ENCODE peak calls at places on chromosomes 12 and 14, in ten cellular contexts. J is non-pigmented ciliary epithelial cell; K is activated naive CD8-positive, alpha-beta T cell treated with anti-CD3 and anti-CD28 coated beads for 36 hours; N is Peyer's patch; I is EL; D is dorsolateral prefrontal cortex; T is activated CD4-positive, alpha-beta T cell treated with anti-CD3 and anti-CD28 coated beads, Interleukin-2, amount 10 ng/mL, durations not matched to agents 7 days and 5 days; U is GM12878; S is tibial artery; M is stimulated activated effector memory CD8-positive, alpha-beta T cell treated with anti-CD3 and anti-CD28 coated beads, Interleukin-12 subunit alpha, Interleukin-12 subunit beta, amount 100 ng/mL, for 72 hours. Q is an unnamed sample.

GRCh38 chr12:26195250-26195640 is at the start of gene SSPN:
- DNase-seq in J (no peak), K (peak; percentile 10), N (peak; percentile 67), I (peak; percentile 69), D (peak; percentile 57), T (no peak), U (no peak), S (peak; percentile 56), M (no peak), Q (peak; percentile 47)

GRCh38 chr12:109612003-109612402 is 38.4 kb downstream of the MVK start:
- DNase-seq in J (no peak), K (no peak), N (no peak), I (no peak), D (no peak), T (no peak), U (no peak), S (no peak), M (no peak), Q (no peak)

GRCh38 chr14:103765526-103765925 is 49.9 kb downstream of the ZFYVE21 start:
- DNase-seq in J (no peak), K (no peak), N (no peak), I (no peak), D (no peak), T (no peak), U (no peak), S (no peak), M (no peak), Q (no peak)

GRCh38 chr12:12903642-12904609 is 12.6 kb downstream of the GPRC5A start:
- DNase-seq in J (no peak), K (no peak), N (no peak), I (no peak), D (no peak), T (no peak), U (no peak), S (no peak), M (no peak), Q (no peak)

GRCh38 chr12:54125950-54126695 is 62.7 kb downstream of the SMUG1 start:
- DNase-seq in J (no peak), K (no peak), N (no peak), I (peak; percentile 23), D (no peak), T (no peak), U (no peak), S (peak; percentile 55), M (no peak), Q (no peak)

GRCh38 chr12:65634626-65635331 is 189.5 kb upstream of the HMGA2 start:
- DNase-seq in J (no peak), K (no peak), N (no peak), I (peak; percentile 74), D (no peak), T (no peak), U (no peak), S (no peak), M (no peak), Q (no peak)

GRCh38 chr12:3142386-3142785 is 65.2 kb downstream of the TSPAN9 start:
- DNase-seq in J (no peak), K (no peak), N (peak; percentile 15), I (no peak), D (no peak), T (no peak), U (no peak), S (no peak), M (no peak), Q (no peak)

GRCh38 chr12:1913377-1914115 is 4.9 kb downstream of the CACNA2D4 start:
- DNase-seq in J (no peak), K (no peak), N (no peak), I (no peak), D (no peak), T (no peak), U (no peak), S (no peak), M (no peak), Q (no peak)

GRCh38 chr12:117836999-117837736 is 131.6 kb downstream of the KSR2 start:
- DNase-seq in J (no peak), K (peak; percentile 54), N (peak; percentile 86), I (peak; percentile 76), D (peak; percentile 89), T (peak; percentile 76), U (peak; percentile 20), S (peak; percentile 71), M (peak; percentile 61), Q (peak; percentile 42)

GRCh38 chr14:54267172-54267571 is 129.6 kb upstream of the CDKN3 start:
- DNase-seq in J (no peak), K (no peak), N (no peak), I (no peak), D (no peak), T (no peak), U (peak; percentile 58), S (no peak), M (no peak), Q (no peak)

GRCh38 chr12:43241971-43242370 is 310.0 kb downstream of the ADAMTS20 start:
- DNase-seq in J (peak; percentile 37), K (no peak), N (no peak), I (no peak), D (no peak), T (no peak), U (no peak), S (no peak), M (no peak), Q (no peak)

GRCh38 chr14:60222820-60223219 is 26.2 kb upstream of the PPM1A start:
- DNase-seq in J (no peak), K (no peak), N (no peak), I (no peak), D (peak; percentile 88), T (no peak), U (no peak), S (no peak), M (no peak), Q (no peak)

GRCh38 chr12:115895247-115895646 is 382.2 kb downstream of the MED13L start:
- DNase-seq in J (no peak), K (no peak), N (no peak), I (no peak), D (no peak), T (no peak), U (no peak), S (no peak), M (no peak), Q (no peak)

GRCh38 chr14:92847220-92848148 is 53.4 kb downstream of the GOLGA5 start:
- DNase-seq in J (no peak), K (no peak), N (no peak), I (no peak), D (no peak), T (no peak), U (no peak), S (no peak), M (no peak), Q (peak; percentile 28)

GRCh38 chr14:96920820-96921219 is 123.6 kb downstream of the VRK1 start:
- DNase-seq in J (no peak), K (no peak), N (no peak), I (no peak), D (no peak), T (no peak), U (no peak), S (no peak), M (no peak), Q (no peak)

GRCh38 chr14:21063479-21063878 is 5.9 kb downstream of the RNASE8 start:
- DNase-seq in J (no peak), K (no peak), N (no peak), I (peak; percentile 92), D (no peak), T (no peak), U (no peak), S (no peak), M (no peak), Q (no peak)

GRCh38 chr14:69483765-69484443 is 624 bp upstream of the PLEKHD1 start:
- DNase-seq in J (no peak), K (no peak), N (no peak), I (no peak), D (no peak), T (no peak), U (no peak), S (no peak), M (no peak), Q (peak; percentile 25)

GRCh38 chr14:105184461-105184860 is 3.3 kb upstream of the NUDT14 start:
- DNase-seq in J (no peak), K (no peak), N (no peak), I (no peak), D (no peak), T (no peak), U (no peak), S (no peak), M (no peak), Q (peak; percentile 75)

GRCh38 chr14:36582874-36583241 is 444 bp upstream of the NKX2-8 start:
- DNase-seq in J (no peak), K (no peak), N (no peak), I (no peak), D (no peak), T (no peak), U (no peak), S (no peak), M (no peak), Q (no peak)

GRCh38 chr14:24418492-24418873 is 11.0 kb downstream of the CBLN3 start:
- DNase-seq in J (no peak), K (no peak), N (peak; percentile 72), I (no peak), D (no peak), T (no peak), U (no peak), S (no peak), M (no peak), Q (no peak)

GRCh38 chr14:72649603-72650227 is 244.2 kb downstream of the DPF3 start:
- DNase-seq in J (no peak), K (no peak), N (no peak), I (no peak), D (no peak), T (no peak), U (no peak), S (no peak), M (no peak), Q (no peak)

GRCh38 chr12:59652098-59652497 is 56.3 kb downstream of the SLC16A7 start:
- DNase-seq in J (no peak), K (no peak), N (no peak), I (no peak), D (no peak), T (no peak), U (no peak), S (no peak), M (no peak), Q (no peak)

GRCh38 chr14:80996049-80996901 is 40.9 kb downstream of the TSHR start:
- DNase-seq in J (peak; percentile 60), K (peak; percentile 8), N (no peak), I (peak; percentile 73), D (no peak), T (peak; percentile 52), U (no peak), S (peak; percentile 22), M (no peak), Q (peak; percentile 43)

GRCh38 chr12:99935608-99936007 is 49.1 kb downstream of the ANKS1B start:
- DNase-seq in J (no peak), K (no peak), N (no peak), I (no peak), D (no peak), T (no peak), U (no peak), S (no peak), M (no peak), Q (no peak)

GRCh38 chr12:464484-465267 is 4.9 kb downstream of the B4GALNT3 start:
- DNase-seq in J (no peak), K (no peak), N (no peak), I (no peak), D (peak; percentile 49), T (no peak), U (no peak), S (no peak), M (no peak), Q (no peak)

GRCh38 chr12:2773199-2773875 is 21.4 kb upstream of the FKBP4 start:
- DNase-seq in J (no peak), K (no peak), N (no peak), I (no peak), D (no peak), T (no peak), U (no peak), S (no peak), M (no peak), Q (no peak)

GRCh38 chr12:30874455-30875313 is 51.9 kb upstream of the TSPAN11 start:
- DNase-seq in J (no peak), K (no peak), N (no peak), I (no peak), D (no peak), T (no peak), U (no peak), S (no peak), M (no peak), Q (peak; percentile 68)

GRCh38 chr12:46267618-46268348 is 1.1 kb downstream of the SLC38A1 start:
- DNase-seq in J (no peak), K (peak; percentile 39), N (no peak), I (peak; percentile 60), D (no peak), T (peak; percentile 43), U (no peak), S (no peak), M (peak; percentile 26), Q (peak; percentile 46)

Q was measured in NCI-H510A.